ENCODE peak calls at places on chromosomes 6 and 20, in seven cellular contexts. O is COR-L47, X is astrocyte, E is Kasumi-1, S is MCF 10A, V is cardiac fibroblast, I is substantia nigra. Q is an unnamed sample.

GRCh38 chr6:26026833-26027490 is 60.3 kb upstream of the HFE start:
- DNase-seq in I (peak), X (peak), E (peak), S (peak), O (peak), V (peak), Q (peak)

GRCh38 chr6:53728570-53729194 is 63.1 kb upstream of the KLHL31 start:
- DNase-seq in E (peak), O (peak), V (peak), X (no peak), S (peak), I (no peak), Q (peak)

GRCh38 chr6:36443498-36443844 is 671 bp downstream of the KCTD20 start:
- DNase-seq in S (no peak), V (no peak), X (no peak), O (no peak), E (peak), I (no peak), Q (no peak)

GRCh38 chr6:124882580-124883393 is 79.5 kb upstream of the RNF217 start:
- DNase-seq in V (peak), O (no peak), X (peak), S (peak), E (no peak), I (no peak), Q (no peak)

GRCh38 chr6:166588691-166589333 is 2.3 kb upstream of the RAMACL start:
- DNase-seq in O (no peak), S (peak), I (no peak), X (peak), E (peak), V (peak), Q (no peak)

GRCh38 chr20:44861547-44862006 is 23.9 kb upstream of the YWHAB start:
- DNase-seq in V (peak), X (peak), O (no peak), E (no peak), I (no peak), S (peak), Q (no peak)

GRCh38 chr20:16801919-16802651 is 53.9 kb downstream of the OTOR start:
- DNase-seq in E (peak), I (no peak), S (peak), O (peak), X (peak), V (peak), Q (peak)

GRCh38 chr6:125439512-125439911 is 137.7 kb upstream of the HDDC2 start:
- DNase-seq in E (no peak), X (no peak), O (no peak), V (no peak), I (no peak), S (no peak), Q (no peak)

GRCh38 chr6:169520104-169520503 is 181.7 kb downstream of the WDR27 start:
- DNase-seq in S (no peak), X (peak), O (no peak), V (peak), I (no peak), E (no peak), Q (no peak)

GRCh38 chr20:10217517-10218410 is 866 bp upstream of the SNAP25 start:
- DNase-seq in I (peak), X (peak), S (peak), O (peak), E (no peak), V (peak), Q (peak)

GRCh38 chr6:10174761-10175160 is 240.1 kb downstream of the TFAP2A start:
- DNase-seq in V (no peak), X (no peak), E (no peak), I (no peak), S (peak), O (no peak), Q (no peak)

GRCh38 chr6:143806282-143807102 is 36.6 kb upstream of the LTV1 start:
- DNase-seq in V (peak), O (no peak), I (no peak), E (peak), S (peak), X (peak), Q (no peak)

GRCh38 chr20:18541741-18542140 is 25.5 kb upstream of the SMIM26 start:
- DNase-seq in X (no peak), V (peak), S (peak), E (no peak), O (no peak), I (no peak), Q (no peak)

GRCh38 chr20:61252601-61253263 is 671 bp downstream of the CDH4 start:
- DNase-seq in V (peak), X (no peak), O (no peak), S (peak), I (no peak), E (no peak), Q (no peak)

GRCh38 chr6:144619983-144620382 is 334.8 kb downstream of the UTRN start:
- DNase-seq in V (no peak), I (no peak), X (no peak), O (no peak), E (no peak), S (no peak), Q (no peak)

GRCh38 chr6:5085638-5086293 is 625 bp downstream of the PPP1R3G start:
- DNase-seq in I (no peak), S (no peak), O (no peak), E (peak), X (peak), V (peak), Q (peak)

GRCh38 chr20:20395856-20396600 is 28.1 kb downstream of the INSM1 start:
- DNase-seq in I (no peak), O (peak), V (no peak), S (no peak), X (no peak), E (no peak), Q (no peak)

GRCh38 chr20:56801991-56802740 is 173.1 kb downstream of the TFAP2C start:
- DNase-seq in S (no peak), I (no peak), V (no peak), O (no peak), X (peak), E (no peak), Q (no peak)

GRCh38 chr6:136535017-136535416 is 15.2 kb downstream of the MAP7 start:
- DNase-seq in V (no peak), X (no peak), E (no peak), S (no peak), I (no peak), O (no peak), Q (peak)